ENCODE peak calls at places on chromosome 1, in seven cellular contexts. E, Q, G, C, K, A and P are unnamed samples.

GRCh38 chr1:36115931-36116330 is 9.1 kb downstream of the COL8A2 start:
- DNase-seq in Q (no peak), E (no peak), G (no peak), C (peak), K (no peak), A (no peak), P (no peak)

GRCh38 chr1:94240822-94241221 is 3.4 kb upstream of the ARHGAP29 start:
- DNase-seq in G (peak), A (no peak), K (no peak), Q (no peak), E (peak), C (peak), P (no peak)

GRCh38 chr1:21707086-21707840 is 38.1 kb upstream of the RAP1GAP start:
- DNase-seq in C (peak), Q (no peak), G (no peak), A (no peak), E (no peak), K (no peak), P (no peak)

GRCh38 chr1:151314137-151314875 is 12.9 kb downstream of the PI4KB start:
- DNase-seq in E (no peak), C (peak), G (peak), Q (peak), A (no peak), K (no peak), P (peak)

GRCh38 chr1:198901280-198901679 is 262.4 kb downstream of the PTPRC start:
- DNase-seq in K (no peak), G (no peak), C (no peak), E (no peak), Q (no peak), A (no peak), P (no peak)

GRCh38 chr1:160707171-160708109 is 4.2 kb downstream of the CD48 start:
- DNase-seq in Q (no peak), G (no peak), K (no peak), C (no peak), E (no peak), A (no peak), P (no peak)

GRCh38 chr1:89781494-89782126 is 39.2 kb upstream of the LRRC8D start:
- DNase-seq in K (no peak), E (no peak), Q (no peak), C (no peak), G (no peak), A (no peak), P (no peak)

GRCh38 chr1:9473032-9473792 is 66.1 kb upstream of the SLC25A33 start:
- DNase-seq in G (peak), A (no peak), Q (peak), C (peak), K (peak), E (no peak), P (peak)

GRCh38 chr1:172790245-172790644 is 131.3 kb downstream of the FASLG start:
- DNase-seq in K (no peak), C (peak), G (peak), A (no peak), E (no peak), Q (no peak), P (peak)
- H3K27ac ChIP-seq in K (no peak), C (no peak), G (no peak), A (no peak), E (no peak), Q (no peak), P (no peak)

GRCh38 chr1:154744352-154744751 is 125.7 kb downstream of the KCNN3 start:
- DNase-seq in E (no peak), C (no peak), A (no peak), K (no peak), Q (no peak), G (no peak), P (no peak)
- H3K18ac ChIP-seq in E (no peak), C (no peak), A (no peak), K (no peak), Q (no peak), G (no peak), P (no peak)

DNA sequence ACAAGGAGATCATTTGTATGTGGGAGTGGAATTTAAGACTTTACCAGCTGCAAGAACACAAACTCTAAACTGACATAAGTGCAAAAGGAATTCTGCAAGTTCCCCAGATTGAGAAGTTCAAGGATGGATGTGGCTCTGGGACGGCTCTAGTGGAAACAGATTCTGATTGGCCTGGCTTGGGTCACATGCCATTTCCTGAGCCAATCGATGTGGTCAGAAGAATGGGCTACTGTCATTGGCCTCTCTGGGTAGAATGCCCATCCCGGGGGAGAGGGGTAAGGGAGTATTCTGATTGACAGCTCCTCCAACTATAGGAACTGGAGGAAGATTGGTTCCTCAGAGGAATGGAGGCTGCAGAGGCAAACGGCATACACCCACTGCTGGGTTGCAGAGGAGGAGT is 6.0 kb upstream of the IFNLR1 start:
- DNase-seq in Q (no peak), C (peak), K (peak), A (no peak), G (peak), E (no peak), P (no peak)
- H3K27ac ChIP-seq in Q (no peak), C (no peak), K (no peak), A (no peak), G (no peak), E (no peak), P (no peak)

DNA sequence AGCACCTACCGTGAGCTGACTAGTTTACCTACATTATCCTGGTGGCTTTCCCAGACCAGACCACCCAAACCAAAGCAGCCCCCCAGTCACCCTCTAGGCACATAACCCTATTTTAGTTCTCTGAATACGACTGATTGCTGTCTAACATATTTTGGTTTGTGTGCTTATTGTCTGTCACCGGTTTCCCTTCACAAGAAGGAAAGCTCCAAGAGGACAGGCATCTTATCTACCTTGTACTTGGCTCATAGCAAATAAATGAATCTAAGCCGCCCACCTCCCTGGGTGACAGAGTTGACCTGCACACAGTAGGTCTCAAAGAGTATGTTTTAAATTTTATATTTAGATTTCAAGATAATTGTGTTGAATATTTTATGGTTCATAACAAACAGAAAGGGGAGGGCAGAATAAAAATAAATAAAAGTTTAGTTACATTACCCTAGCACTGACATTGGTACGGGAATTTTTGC is 905 bp upstream of the PRDX6 start:
- DNase-seq in A (no peak), C (no peak), E (no peak), Q (no peak), G (no peak), K (no peak), P (no peak)
- H3K18ac ChIP-seq in A (no peak), C (peak), E (no peak), Q (no peak), G (peak), K (no peak), P (no peak)

GRCh38 chr1:1202831-1203560 is 3.4 kb downstream of the TNFRSF18 start:
- DNase-seq in A (no peak), C (no peak), G (no peak), Q (no peak), E (no peak), K (peak), P (no peak)

GRCh38 chr1:1199961-1200875 is 6.2 kb downstream of the TNFRSF18 start:
- DNase-seq in Q (no peak), A (no peak), K (peak), E (no peak), C (no peak), G (no peak), P (no peak)

GRCh38 chr1:1198423-1199140 is 7.8 kb downstream of the TNFRSF18 start:
- DNase-seq in A (no peak), Q (no peak), E (no peak), C (no peak), G (no peak), K (peak), P (no peak)

GRCh38 chr1:1199141-1199960 is 7.0 kb downstream of the TNFRSF18 start:
- DNase-seq in C (no peak), K (peak), Q (no peak), E (no peak), A (no peak), G (no peak), P (no peak)

GRCh38 chr1:1200876-1201810 is 5.2 kb downstream of the TNFRSF18 start:
- DNase-seq in G (peak), E (peak), C (peak), A (no peak), Q (peak), K (peak), P (no peak)
- H3K27ac ChIP-seq in G (no peak), E (no peak), C (peak), A (no peak), Q (no peak), K (no peak), P (no peak)

GRCh38 chr1:232533328-232533727 is 96.6 kb downstream of the SIPA1L2 start:
- DNase-seq in C (no peak), A (no peak), K (no peak), E (no peak), G (no peak), Q (no peak), P (no peak)
- H3K18ac ChIP-seq in C (no peak), A (no peak), K (no peak), E (no peak), G (no peak), Q (no peak), P (no peak)

DNA sequence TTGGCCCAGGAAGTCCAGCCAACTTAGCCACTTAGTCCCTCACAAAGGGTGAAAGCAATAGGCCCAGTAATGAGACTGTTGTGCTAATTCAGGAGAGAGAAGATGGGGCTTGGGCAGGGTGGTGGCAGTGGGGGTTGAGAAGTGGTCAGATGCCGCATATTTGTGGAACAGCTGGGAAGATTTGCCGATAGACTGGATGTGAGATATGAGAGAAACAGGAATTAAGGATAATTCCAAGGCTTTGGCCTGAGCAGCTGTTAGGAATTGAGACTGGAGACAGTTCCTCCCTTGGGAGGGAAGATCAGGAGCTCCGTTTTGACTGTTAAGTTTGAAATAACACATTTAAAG is 323.6 kb upstream of the FAM78B start:
- DNase-seq in K (no peak), C (no peak), Q (no peak), E (no peak), A (no peak), G (no peak), P (no peak)
- H3K27ac ChIP-seq in K (no peak), C (no peak), Q (no peak), E (no peak), A (no peak), G (no peak), P (no peak)

GRCh38 chr1:31598980-31599379 is 18.5 kb upstream of the HCRTR1 start:
- DNase-seq in A (no peak), G (no peak), Q (no peak), C (no peak), K (no peak), E (no peak), P (no peak)

GRCh38 chr1:31593136-31593665 is 16.9 kb downstream of the TINAGL1 start:
- DNase-seq in A (no peak), E (no peak), K (no peak), Q (no peak), C (no peak), G (no peak), P (no peak)

GRCh38 chr1:31596737-31597097 is 20.4 kb downstream of the TINAGL1 start:
- DNase-seq in K (no peak), Q (no peak), E (no peak), G (no peak), A (no peak), C (peak), P (no peak)

GRCh38 chr1:31593770-31594632 is 17.7 kb downstream of the TINAGL1 start:
- DNase-seq in Q (peak), C (peak), E (peak), K (peak), G (peak), A (peak), P (peak)

DNA sequence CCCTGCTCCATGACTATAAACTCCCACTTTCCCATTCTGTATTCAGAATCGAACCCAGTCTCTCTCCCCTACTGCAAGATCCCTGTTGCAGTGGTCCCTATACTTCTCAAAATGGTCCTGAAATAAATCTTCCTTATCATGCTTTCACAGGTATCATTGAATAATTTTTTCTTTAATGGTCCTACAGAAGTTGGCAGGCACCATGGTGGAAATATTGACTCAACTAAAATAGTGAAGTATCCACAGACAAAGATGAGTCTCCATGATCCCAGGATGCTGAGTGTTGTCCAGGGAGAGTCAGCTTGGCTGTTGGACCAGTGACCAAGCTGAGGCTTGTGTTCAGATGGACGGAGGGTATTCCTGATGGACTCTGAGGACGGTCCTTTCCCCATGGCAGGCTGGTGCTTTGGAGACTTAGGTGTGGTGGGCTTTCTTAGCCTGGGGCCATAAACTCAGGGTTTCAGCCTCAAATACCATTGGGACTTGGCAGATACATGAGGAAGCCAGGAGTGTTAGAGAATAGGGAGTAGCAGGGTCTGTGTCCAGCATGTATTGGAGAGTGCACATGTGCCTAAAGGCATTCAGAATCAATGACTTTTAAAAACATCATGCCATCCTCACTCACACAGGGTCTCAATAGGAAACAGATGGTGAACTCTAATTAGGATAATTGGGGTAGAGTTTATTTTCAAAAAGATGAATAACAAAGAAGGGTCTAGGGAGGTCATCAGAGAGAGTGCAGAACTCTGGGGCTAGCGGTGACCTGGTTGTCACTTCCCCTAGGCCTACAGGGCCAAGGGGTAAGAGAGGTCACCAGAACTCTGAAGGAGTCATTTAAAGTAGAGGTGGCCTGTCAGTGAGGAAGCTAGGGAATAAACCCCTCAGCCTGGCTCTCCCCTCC is 19.8 kb downstream of the TINAGL1 start:
- DNase-seq in E (no peak), G (no peak), C (no peak), K (no peak), Q (no peak), A (no peak), P (no peak)
- H3K18ac ChIP-seq in E (no peak), G (no peak), C (no peak), K (no peak), Q (no peak), A (no peak), P (no peak)